ENCODE peak calls at places on chromosomes 7 and 10, in four cellular contexts. Y is skeletal muscle cell, G is upper lobe of right lung, Q is ELR. R is an unnamed sample.

GRCh38 chr7:142348100-142348499 is 90.2 kb upstream of the PRSS58 start:
- DNase-seq in Q (no peak), G (no peak), Y (no peak), R (no peak)

GRCh38 chr7:33334349-33334748 is 205.0 kb downstream of the BBS9 start:
- DNase-seq in Q (peak), Y (no peak), G (no peak), R (no peak)

GRCh38 chr10:102627446-102628293 is 16.6 kb upstream of the TRIM8 start:
- DNase-seq in G (peak), Y (no peak), Q (peak), R (no peak)

GRCh38 chr7:131583430-131583829 is 27.0 kb upstream of the PODXL start:
- DNase-seq in Y (no peak), G (no peak), Q (peak), R (no peak)

GRCh38 chr7:23931633-23932032 is 221.6 kb downstream of the STK31 start:
- DNase-seq in G (no peak), Q (no peak), Y (no peak), R (no peak)

GRCh38 chr10:48973065-48973464 is 33.4 kb upstream of the LRRC18 start:
- DNase-seq in G (no peak), Q (peak), Y (no peak), R (no peak)

GRCh38 chr7:95205821-95206220 is 118.5 kb downstream of the PON1 start:
- DNase-seq in Y (peak), Q (peak), G (no peak), R (peak)

GRCh38 chr10:31584789-31585406 is 265.9 kb downstream of the ZEB1 start:
- DNase-seq in Y (no peak), Q (no peak), G (no peak), R (no peak)

GRCh38 chr7:7178906-7179305 is 3.4 kb upstream of the C1GALT1 start:
- DNase-seq in Y (no peak), G (no peak), Q (peak), R (no peak)

GRCh38 chr7:75579899-75580298 is 87.8 kb downstream of the SPDYE5 start:
- DNase-seq in Y (no peak), G (no peak), Q (no peak), R (no peak)

GRCh38 chr7:3897430-3898385 is 596.7 kb downstream of the SDK1 start:
- DNase-seq in Q (peak), G (no peak), Y (no peak), R (peak)

GRCh38 chr10:132571565-132572544 is 34.3 kb downstream of the INPP5A start:
- DNase-seq in Q (peak), G (no peak), Y (peak), R (peak)

GRCh38 chr7:116521046-116521664 is 3.7 kb upstream of the CAV1 start:
- DNase-seq in Q (peak), G (no peak), Y (no peak), R (no peak)

GRCh38 chr10:132743925-132744490 is 41.9 kb downstream of the NKX6-2 start:
- DNase-seq in G (no peak), Q (no peak), Y (peak), R (no peak)

GRCh38 chr10:48838830-48839229 is 100.8 kb downstream of the LRRC18 start:
- DNase-seq in Y (no peak), Q (no peak), G (no peak), R (no peak)

GRCh38 chr10:17237915-17238444 is 9.9 kb downstream of the VIM start:
- DNase-seq in G (no peak), Y (no peak), Q (peak), R (no peak)

GRCh38 chr7:100118388-100119074 is 627 bp downstream of the TAF6 start:
- DNase-seq in G (no peak), Q (no peak), Y (no peak), R (no peak)

GRCh38 chr10:71230656-71231025 is 18.3 kb downstream of the UNC5B start:
- DNase-seq in G (no peak), Q (no peak), Y (no peak), R (no peak)

GRCh38 chr7:107661081-107661864 is 645 bp downstream of the SLC26A4 start:
- DNase-seq in G (peak), Y (no peak), Q (peak), R (no peak)

R was measured in AG04450.